ENCODE peak calls at places on chromosome 20, in seven cellular contexts. N, V, H, A, F, T and Y are unnamed samples.

GRCh38 chr20:59016795-59017492 is 2.3 kb upstream of the TUBB1 start:
- DNase-seq in N (peak; percentile 18), V (no peak), H (no peak), A (no peak), F (peak; percentile 11), T (no peak), Y (no peak)

GRCh38 chr20:63499333-63499969 is 568 bp upstream of the EEF1A2 start:
- DNase-seq in N (no peak), V (no peak), H (no peak), A (no peak), F (no peak), T (no peak), Y (no peak)

GRCh38 chr20:32229351-32229750 is 21.7 kb downstream of the POFUT1 start:
- DNase-seq in N (no peak), V (no peak), H (no peak), A (no peak), F (no peak), T (no peak), Y (no peak)

GRCh38 chr20:56630086-56630493 is 984 bp downstream of the TFAP2C start:
- DNase-seq in N (peak; percentile 84), V (peak; percentile 94), H (peak; percentile 55), A (no peak), F (peak; percentile 93), T (peak; percentile 17), Y (no peak)

GRCh38 chr20:10540636-10541493 is 105.8 kb downstream of the SLX4IP start:
- DNase-seq in N (no peak), V (no peak), H (no peak), A (no peak), F (peak; percentile 55), T (no peak), Y (no peak)

GRCh38 chr20:55386686-55387085 is 618.6 kb downstream of the CBLN4 start:
- DNase-seq in N (no peak), V (no peak), H (no peak), A (no peak), F (no peak), T (no peak), Y (no peak)

GRCh38 chr20:4898282-4898681 is 103.0 kb downstream of the SLC23A2 start:
- DNase-seq in N (peak; percentile 40), V (no peak), H (no peak), A (no peak), F (peak; percentile 86), T (no peak), Y (peak; percentile 46)

GRCh38 chr20:63102720-63103375 is 96.1 kb upstream of the BHLHE23 start:
- DNase-seq in N (no peak), V (peak; percentile 88), H (no peak), A (peak; percentile 60), F (peak; percentile 88), T (peak; percentile 73), Y (peak; percentile 82)

GRCh38 chr20:1588166-1588868 is 30.8 kb upstream of the SIRPD start:
- DNase-seq in N (no peak), V (no peak), H (no peak), A (no peak), F (no peak), T (no peak), Y (no peak)

GRCh38 chr20:32731882-32732266 is 11.4 kb downstream of the COMMD7 start:
- DNase-seq in N (no peak), V (no peak), H (no peak), A (no peak), F (no peak), T (no peak), Y (no peak)

GRCh38 chr20:11001767-11002540 is 328.2 kb upstream of the JAG1 start:
- DNase-seq in N (no peak), V (no peak), H (peak; percentile 35), A (no peak), F (peak; percentile 25), T (no peak), Y (no peak)

GRCh38 chr20:58094160-58094559 is 134.3 kb downstream of the ANKRD60 start:
- DNase-seq in N (no peak), V (peak; percentile 74), H (no peak), A (no peak), F (no peak), T (no peak), Y (no peak)